ENCODE peak calls at places on chromosomes 3 and 15, in seven cellular contexts. S is Caki2, V is epithelial cell of proximal tubule, G is COR-L47, H is heart right ventricle, Z is NCI-H510A, B is GM20000. E is an unnamed sample.

GRCh38 chr3:172522871-172523818 is at the start of gene TNFSF10:
- DNase-seq in S (peak), V (peak), G (no peak), H (peak), Z (no peak), B (peak), E (peak)

GRCh38 chr3:69811452-69812401 is 72.5 kb downstream of the MITF start:
- DNase-seq in S (no peak), V (no peak), G (no peak), H (no peak), Z (no peak), B (no peak), E (no peak)

GRCh38 chr3:18670755-18671154 is 245.6 kb upstream of the SATB1 start:
- DNase-seq in S (no peak), V (no peak), G (no peak), H (no peak), Z (no peak), B (no peak), E (no peak)

GRCh38 chr15:69758291-69758771 is 305.7 kb downstream of the RPLP1 start:
- DNase-seq in S (peak), V (no peak), G (no peak), H (no peak), Z (no peak), B (no peak), E (no peak)

GRCh38 chr3:100871307-100871706 is 121.9 kb downstream of the ABI3BP start:
- DNase-seq in S (no peak), V (no peak), G (no peak), H (no peak), Z (no peak), B (no peak), E (no peak)

GRCh38 chr15:52408823-52409222 is 113.2 kb upstream of the MYO5C start:
- DNase-seq in S (no peak), V (no peak), G (no peak), H (no peak), Z (no peak), B (no peak), E (no peak)

GRCh38 chr3:160564205-160564922 is 1.0 kb downstream of the KPNA4 start:
- DNase-seq in S (peak), V (no peak), G (peak), H (no peak), Z (no peak), B (no peak), E (no peak)

GRCh38 chr3:141410408-141410807 is 42.1 kb downstream of the ZBTB38 start:
- DNase-seq in S (no peak), V (no peak), G (peak), H (no peak), Z (no peak), B (no peak), E (no peak)

GRCh38 chr3:138381413-138381901 is 33.1 kb downstream of the MRAS start:
- DNase-seq in S (no peak), V (no peak), G (no peak), H (peak), Z (no peak), B (no peak), E (no peak)

GRCh38 chr3:159882784-159883779 is 105.6 kb upstream of the IL12A start:
- DNase-seq in S (no peak), V (no peak), G (peak), H (no peak), Z (peak), B (no peak), E (no peak)

GRCh38 chr3:122403489-122403888 is 12.4 kb downstream of the WDR5B start:
- DNase-seq in S (no peak), V (no peak), G (no peak), H (no peak), Z (no peak), B (no peak), E (no peak)

GRCh38 chr15:78976691-78977090 is 31.8 kb upstream of the CTSH start:
- DNase-seq in S (no peak), V (no peak), G (no peak), H (no peak), Z (no peak), B (peak), E (no peak)

GRCh38 chr3:100802126-100802525 is 92.8 kb downstream of the TFG start:
- DNase-seq in S (peak), V (peak), G (no peak), H (no peak), Z (no peak), B (no peak), E (no peak)

GRCh38 chr15:89299896-89300295 is 34.7 kb downstream of the POLG start:
- DNase-seq in S (no peak), V (no peak), G (no peak), H (no peak), Z (no peak), B (no peak), E (no peak)

GRCh38 chr3:5007873-5008272 is 28.6 kb downstream of the BHLHE40 start:
- DNase-seq in S (no peak), V (no peak), G (no peak), H (no peak), Z (no peak), B (no peak), E (no peak)

GRCh38 chr3:192060160-192060783 is 599.3 kb downstream of the PYDC2 start:
- DNase-seq in S (no peak), V (peak), G (peak), H (no peak), Z (peak), B (no peak), E (no peak)

GRCh38 chr3:13493867-13494441 is 13.8 kb downstream of the HDAC11 start:
- DNase-seq in S (no peak), V (no peak), G (no peak), H (no peak), Z (no peak), B (no peak), E (no peak)

GRCh38 chr3:113263020-113263419 is 51.7 kb downstream of the BOC start:
- DNase-seq in S (no peak), V (no peak), G (no peak), H (no peak), Z (no peak), B (no peak), E (no peak)

GRCh38 chr3:148512648-148513047 is 185.1 kb upstream of the AGTR1 start:
- DNase-seq in S (no peak), V (no peak), G (no peak), H (no peak), Z (no peak), B (no peak), E (no peak)

GRCh38 chr3:66092175-66092990 is 53.7 kb upstream of the MAGI1 start:
- DNase-seq in S (no peak), V (no peak), G (no peak), H (no peak), Z (no peak), B (no peak), E (no peak)

GRCh38 chr3:74139648-74140047 is 474.8 kb downstream of the CNTN3 start:
- DNase-seq in S (no peak), V (no peak), G (peak), H (no peak), Z (no peak), B (no peak), E (no peak)

GRCh38 chr15:89101302-89102191 is 13.3 kb downstream of the ABHD2 start:
- DNase-seq in S (peak), V (peak), G (no peak), H (peak), Z (no peak), B (no peak), E (no peak)

GRCh38 chr3:156816091-156816793 is 9.9 kb upstream of the LEKR1 start:
- DNase-seq in S (no peak), V (no peak), G (no peak), H (peak), Z (peak), B (peak), E (no peak)

GRCh38 chr3:133448478-133449122 is 48.7 kb downstream of the BFSP2 start:
- DNase-seq in S (no peak), V (no peak), G (no peak), H (no peak), Z (no peak), B (peak), E (peak)

GRCh38 chr3:123750659-123751420 is 133.3 kb downstream of the MYLK start:
- DNase-seq in S (peak), V (peak), G (no peak), H (no peak), Z (no peak), B (no peak), E (no peak)

GRCh38 chr3:136093771-136094170 is 102.4 kb downstream of the MSL2 start:
- DNase-seq in S (no peak), V (no peak), G (no peak), H (no peak), Z (no peak), B (no peak), E (no peak)

GRCh38 chr3:110246796-110247369 is 824.7 kb upstream of the NECTIN3 start:
- DNase-seq in S (no peak), V (no peak), G (no peak), H (no peak), Z (no peak), B (no peak), E (no peak)

GRCh38 chr15:80660114-80660513 is 35.0 kb upstream of the ABHD17C start:
- DNase-seq in S (peak), V (no peak), G (peak), H (no peak), Z (no peak), B (no peak), E (no peak)

GRCh38 chr3:48157215-48157840 is 30.9 kb downstream of the CDC25A start:
- DNase-seq in S (no peak), V (no peak), G (no peak), H (no peak), Z (no peak), B (no peak), E (no peak)

GRCh38 chr3:74303711-74304110 is 310.7 kb downstream of the CNTN3 start:
- DNase-seq in S (no peak), V (no peak), G (no peak), H (no peak), Z (no peak), B (no peak), E (no peak)

GRCh38 chr3:127177226-127177625 is 15.7 kb upstream of the PRR23E start:
- DNase-seq in S (no peak), V (no peak), G (no peak), H (no peak), Z (no peak), B (no peak), E (no peak)

GRCh38 chr3:18556503-18556902 is 131.4 kb upstream of the SATB1 start:
- DNase-seq in S (no peak), V (no peak), G (no peak), H (no peak), Z (no peak), B (no peak), E (peak)

GRCh38 chr15:100635406-100636071 is 33.1 kb downstream of the ASB7 start:
- DNase-seq in S (no peak), V (no peak), G (no peak), H (no peak), Z (no peak), B (no peak), E (no peak)

GRCh38 chr3:15015456-15015855 is 49.7 kb downstream of the MRPS25 start:
- DNase-seq in S (no peak), V (no peak), G (no peak), H (no peak), Z (no peak), B (no peak), E (no peak)

GRCh38 chr3:168030488-168031054 is 65.2 kb downstream of the GOLIM4 start:
- DNase-seq in S (no peak), V (no peak), G (no peak), H (no peak), Z (no peak), B (no peak), E (no peak)

GRCh38 chr3:44712455-44713075 is at the start of gene ZNF502:
- DNase-seq in S (no peak), V (no peak), G (peak), H (peak), Z (peak), B (peak), E (no peak)

GRCh38 chr3:113214917-113215595 is 3.7 kb downstream of the BOC start:
- DNase-seq in S (no peak), V (no peak), G (no peak), H (no peak), Z (no peak), B (no peak), E (no peak)

GRCh38 chr3:2156244-2156847 is 57.7 kb downstream of the CNTN4 start:
- DNase-seq in S (no peak), V (no peak), G (no peak), H (no peak), Z (no peak), B (peak), E (no peak)

GRCh38 chr15:30073915-30074314 is 8.8 kb upstream of the GOLGA8J start:
- DNase-seq in S (no peak), V (no peak), G (no peak), H (no peak), Z (no peak), B (no peak), E (no peak)